ENCODE peak calls at places on chromosome 5, in seven cellular contexts. H, D, C, I, R, L and Y are unnamed samples.

GRCh38 chr5:150342583-150342982 is 14.9 kb upstream of the TCOF1 start:
- DNase-seq in L (no peak), H (no peak), C (no peak), D (no peak), R (no peak), I (no peak), Y (no peak)

GRCh38 chr5:126863402-126863801 is 86.5 kb downstream of the LMNB1 start:
- DNase-seq in I (no peak), D (no peak), L (no peak), C (no peak), R (no peak), H (peak), Y (no peak)

GRCh38 chr5:142872795-142873194 is 102.6 kb downstream of the ARHGAP26 start:
- DNase-seq in I (peak), C (no peak), D (no peak), R (peak), H (no peak), L (peak), Y (peak)

GRCh38 chr5:118952992-118953651 is 35.2 kb downstream of the DTWD2 start:
- DNase-seq in I (no peak), L (peak), D (no peak), H (no peak), R (no peak), C (no peak), Y (no peak)

GRCh38 chr5:13250450-13251291 is 693.8 kb downstream of the DNAH5 start:
- DNase-seq in D (no peak), I (no peak), R (peak), C (no peak), L (peak), H (no peak), Y (no peak)

GRCh38 chr5:15510092-15510491 is 10.1 kb downstream of the FBXL7 start:
- DNase-seq in L (peak), H (peak), I (no peak), R (no peak), C (no peak), D (no peak), Y (no peak)

GRCh38 chr5:93360436-93361100 is 220.5 kb downstream of the NR2F1-AS1 start:
- DNase-seq in H (no peak), D (no peak), C (no peak), R (no peak), L (no peak), I (no peak), Y (no peak)

GRCh38 chr5:40552981-40553380 is 126.7 kb upstream of the PTGER4 start:
- DNase-seq in R (no peak), D (no peak), C (no peak), H (no peak), I (no peak), L (peak), Y (no peak)

GRCh38 chr5:127839072-127839471 is 135.9 kb downstream of the CCDC192 start:
- DNase-seq in I (no peak), H (no peak), D (no peak), L (no peak), C (no peak), R (no peak), Y (no peak)

GRCh38 chr5:72770266-72770665 is 46.2 kb upstream of the TNPO1 start:
- DNase-seq in C (no peak), H (no peak), R (no peak), I (no peak), D (no peak), L (no peak), Y (peak)

DNA sequence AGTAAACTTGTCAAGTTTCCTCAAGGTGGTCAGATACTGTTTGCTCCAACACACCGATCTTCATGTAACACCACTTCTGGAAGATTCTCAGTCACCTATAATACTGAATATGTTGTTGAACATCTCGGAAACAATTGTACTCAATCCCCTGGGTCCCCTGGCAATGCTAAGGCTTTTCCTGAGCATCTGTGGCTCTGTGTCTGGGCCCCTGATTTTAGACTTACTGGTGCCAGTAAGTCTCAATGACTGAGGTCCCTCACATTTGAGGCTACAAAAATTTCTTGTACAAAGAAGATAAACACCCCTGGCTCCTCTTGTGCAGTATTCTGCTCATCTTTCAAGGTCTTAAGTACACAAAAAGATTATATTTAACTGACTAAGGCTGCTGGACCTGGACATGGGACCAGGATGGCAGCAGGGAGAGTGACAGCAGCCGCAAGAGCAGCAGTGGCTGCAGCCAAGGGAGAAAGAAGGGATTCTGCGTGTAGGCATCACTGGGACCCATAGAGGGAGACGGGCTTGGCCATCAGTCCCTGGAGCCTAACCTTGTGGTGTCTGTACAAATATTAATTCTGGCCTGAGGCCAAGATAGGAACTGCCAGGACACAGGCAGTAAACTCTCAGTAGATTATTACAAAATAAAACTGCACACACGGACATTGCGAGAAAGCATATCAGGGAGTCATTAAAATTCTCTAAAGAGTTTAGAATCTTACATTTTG is 49.0 kb upstream of the TNPO1 start:
- DNase-seq in H (no peak), R (no peak), C (no peak), I (no peak), L (no peak), D (no peak), Y (peak)
- TF ChIP-seq CTCF in H (no peak), R (no peak), C (no peak), I (no peak), L (no peak), D (no peak), Y (no peak)

GRCh38 chr5:172335721-172336120 is 52.2 kb upstream of the UBTD2 start:
- DNase-seq in I (no peak), L (no peak), H (no peak), D (no peak), C (no peak), R (no peak), Y (no peak)

GRCh38 chr5:172334641-172335040 is 51.1 kb upstream of the UBTD2 start:
- DNase-seq in L (no peak), H (no peak), R (no peak), I (no peak), C (no peak), D (no peak), Y (no peak)

GRCh38 chr5:172336264-172336663 is 52.7 kb upstream of the UBTD2 start:
- DNase-seq in R (no peak), C (no peak), H (no peak), D (no peak), I (no peak), L (no peak), Y (peak)

GRCh38 chr5:172336666-172337310 is 53.2 kb upstream of the UBTD2 start:
- DNase-seq in L (no peak), I (no peak), D (no peak), C (no peak), R (no peak), H (no peak), Y (no peak)

DNA sequence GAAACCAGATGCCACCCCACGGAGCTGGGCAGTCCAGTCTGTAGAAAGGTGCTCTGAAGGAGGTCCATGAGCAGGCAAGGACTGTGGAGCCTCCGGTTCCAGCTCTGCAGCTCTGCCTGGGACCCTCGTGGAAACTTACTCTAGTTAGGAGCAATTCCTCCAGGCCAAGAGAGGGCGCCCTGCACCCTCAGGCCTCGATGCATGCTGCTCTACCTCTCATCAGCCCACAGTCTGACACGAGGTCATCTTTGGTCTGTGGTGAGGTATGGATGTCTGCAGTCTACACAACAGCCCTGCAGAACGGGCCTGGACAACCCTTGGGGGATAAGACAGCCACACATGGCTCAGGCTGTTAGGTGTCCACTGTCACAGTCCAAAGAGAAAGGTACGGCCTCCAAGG is 50.6 kb upstream of the UBTD2 start:
- DNase-seq in C (no peak), L (no peak), R (no peak), H (no peak), D (no peak), I (no peak), Y (no peak)
- TF ChIP-seq CTCF in C (no peak), L (peak), R (no peak), H (peak), D (no peak), I (no peak), Y (no peak)

GRCh38 chr5:156815988-156816599 is 34.0 kb upstream of the PPP1R2B start:
- DNase-seq in L (peak), D (no peak), H (no peak), I (peak), C (no peak), R (no peak), Y (peak)
- TF ChIP-seq CTCF in L (peak), D (peak), H (peak), I (peak), C (no peak), R (peak), Y (no peak)

GRCh38 chr5:71780597-71780996 is 61.5 kb downstream of the CARTPT start:
- DNase-seq in I (no peak), C (no peak), D (no peak), L (no peak), R (no peak), H (no peak), Y (no peak)

GRCh38 chr5:71782771-71783770 is 64.0 kb downstream of the CARTPT start:
- DNase-seq in H (no peak), C (peak), D (peak), L (peak), R (no peak), I (peak), Y (peak)

GRCh38 chr5:71782393-71782770 is 63.3 kb downstream of the CARTPT start:
- DNase-seq in H (no peak), I (no peak), C (no peak), D (no peak), R (no peak), L (no peak), Y (no peak)

GRCh38 chr5:71783891-71784290 is 64.8 kb downstream of the CARTPT start:
- DNase-seq in D (no peak), R (no peak), C (no peak), H (no peak), L (no peak), I (no peak), Y (no peak)

DNA sequence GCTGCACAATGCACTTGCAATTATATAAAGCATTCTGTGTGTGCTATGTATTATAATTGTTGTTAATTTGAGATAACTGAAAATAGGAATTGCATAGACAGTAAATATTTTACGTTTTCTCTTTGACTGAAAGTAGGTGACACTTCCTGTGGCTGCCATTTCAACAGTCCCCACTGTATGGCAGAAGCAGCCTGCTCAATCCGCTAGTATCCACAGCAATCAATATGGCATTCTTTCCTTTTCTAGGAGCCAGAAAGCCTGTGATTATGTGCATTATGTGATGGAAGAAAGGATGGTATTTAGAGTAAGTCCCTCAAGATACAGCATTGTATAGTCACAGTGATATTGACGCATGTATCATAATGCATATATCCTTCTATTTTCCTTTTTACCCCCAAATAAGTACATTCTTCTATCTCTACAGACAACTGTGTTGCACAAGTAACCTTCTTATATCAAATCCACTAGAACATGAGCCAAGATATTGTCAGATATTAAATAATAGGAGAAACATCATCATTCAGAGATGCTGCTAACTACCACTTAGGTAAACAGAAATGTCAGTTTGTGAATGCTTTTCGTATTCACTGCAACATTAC is 59.7 kb downstream of the CARTPT start:
- DNase-seq in D (no peak), R (no peak), C (no peak), L (peak), H (no peak), I (no peak), Y (peak)
- TF ChIP-seq CTCF in D (peak), R (peak), C (no peak), L (peak), H (peak), I (peak), Y (peak)

DNA sequence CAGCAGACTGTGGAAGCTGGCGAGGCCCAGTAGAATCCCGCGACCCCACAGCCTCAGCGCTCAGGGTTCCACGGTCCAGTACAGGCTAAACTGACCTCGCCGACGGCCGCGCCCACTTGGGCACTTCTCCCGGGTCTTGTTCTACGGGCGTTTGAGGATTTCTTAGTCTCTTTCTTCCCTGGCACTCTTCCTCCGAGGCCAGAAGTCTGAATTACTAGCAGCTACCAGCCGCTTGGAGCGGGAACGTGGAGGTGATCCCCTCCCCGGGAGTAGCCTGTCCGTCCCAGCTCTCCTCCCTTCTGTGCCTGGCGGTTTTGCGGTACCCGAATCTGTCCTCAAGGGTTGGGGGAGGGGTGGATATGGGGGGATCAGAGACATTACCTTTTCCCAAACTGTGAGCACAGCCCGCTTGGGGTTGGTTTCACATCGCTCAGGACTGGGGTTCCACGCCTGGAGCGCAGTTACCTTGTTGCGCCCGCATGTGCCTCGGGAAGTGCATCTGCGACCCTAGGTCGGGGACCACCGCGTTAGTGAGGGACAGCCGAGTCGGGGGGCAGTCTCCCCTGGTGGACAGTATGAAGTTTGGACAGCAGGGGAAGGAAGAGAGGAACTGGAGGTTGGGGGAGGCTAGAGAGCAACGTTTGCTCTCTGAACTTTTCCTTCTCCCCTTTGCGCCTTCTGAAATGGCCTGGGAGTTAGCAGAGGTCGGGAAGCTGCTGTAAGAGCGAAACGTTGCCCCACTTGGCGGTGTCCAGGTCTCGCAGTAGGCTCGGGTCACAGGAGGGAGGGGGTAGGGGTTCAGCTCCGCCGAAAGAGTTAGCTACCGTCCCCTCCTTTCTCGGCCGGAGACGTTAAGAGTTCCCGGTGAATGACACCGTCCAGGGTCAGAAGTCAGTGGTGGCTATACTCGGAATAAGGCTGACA is 190.8 kb downstream of the MEF2C start:
- DNase-seq in R (no peak), D (no peak), I (no peak), H (no peak), C (no peak), L (no peak), Y (no peak)
- TF ChIP-seq CTCF in R (no peak), D (no peak), I (no peak), H (no peak), C (no peak), L (no peak), Y (no peak)